ENCODE peak calls at places on chromosomes 7 and 10, in seven cellular contexts. One of them, this sample, is unnamed.
A peak's percentile ranks its signal among the peaks of the same experiment; 100 is the strongest.

GRCh38 chr10:34254596-34254995 is 560.5 kb downstream of the PARD3 start:
- DNase-seq in uterus: no peak
- DNase-seq in testis: no peak
- DNase-seq in A549: peak; percentile 89
- DNase-seq in gastrocnemius medialis: no peak
- DNase-seq in lower leg skin: no peak
- DNase-seq in body of pancreas: peak; percentile 19
- DNase-seq in this sample: peak; percentile 2

GRCh38 chr10:115861864-115862263 is 411.1 kb downstream of the GFRA1 start:
- DNase-seq in testis: no peak
- DNase-seq in body of pancreas: no peak
- DNase-seq in gastrocnemius medialis: no peak
- DNase-seq in uterus: no peak
- DNase-seq in lower leg skin: no peak
- DNase-seq in A549: peak; percentile 12
- DNase-seq in this sample: peak; percentile 23

GRCh38 chr7:111242361-111242760 is 151.4 kb downstream of the LRRN3 start:
- DNase-seq in testis: no peak
- DNase-seq in A549: no peak
- DNase-seq in gastrocnemius medialis: no peak
- DNase-seq in lower leg skin: no peak
- DNase-seq in body of pancreas: no peak
- DNase-seq in uterus: no peak
- DNase-seq in this sample: no peak

GRCh38 chr7:99406557-99406956 is 1.8 kb downstream of the PDAP1 start:
- DNase-seq in testis: no peak
- DNase-seq in uterus: no peak
- DNase-seq in body of pancreas: no peak
- DNase-seq in lower leg skin: no peak
- DNase-seq in gastrocnemius medialis: no peak
- DNase-seq in A549: no peak
- DNase-seq in this sample: no peak

GRCh38 chr7:142553216-142553615 is 196.1 kb upstream of the PRSS1 start:
- DNase-seq in testis: no peak
- DNase-seq in body of pancreas: no peak
- DNase-seq in uterus: no peak
- DNase-seq in lower leg skin: no peak
- DNase-seq in A549: no peak
- DNase-seq in gastrocnemius medialis: no peak
- DNase-seq in this sample: no peak

GRCh38 chr7:139899328-139900020 is 70.4 kb downstream of the TBXAS1 start:
- DNase-seq in lower leg skin: no peak
- DNase-seq in gastrocnemius medialis: no peak
- DNase-seq in testis: no peak
- DNase-seq in A549: no peak
- DNase-seq in uterus: no peak
- DNase-seq in body of pancreas: no peak
- DNase-seq in this sample: no peak

GRCh38 chr10:132385721-132386418 is 11.1 kb upstream of the PWWP2B start:
- DNase-seq in body of pancreas: no peak
- DNase-seq in A549: no peak
- DNase-seq in uterus: peak; percentile 16
- DNase-seq in testis: no peak
- DNase-seq in lower leg skin: peak; percentile 83
- DNase-seq in gastrocnemius medialis: peak; percentile 13
- DNase-seq in this sample: no peak

GRCh38 chr10:69360485-69361302 is 56.0 kb downstream of the TACR2 start:
- DNase-seq in A549: peak; percentile 83
- DNase-seq in gastrocnemius medialis: peak; percentile 94
- DNase-seq in body of pancreas: peak; percentile 92
- DNase-seq in uterus: peak; percentile 83
- DNase-seq in testis: peak; percentile 67
- DNase-seq in lower leg skin: peak; percentile 91
- DNase-seq in this sample: peak; percentile 87

GRCh38 chr10:103184615-103185014 is 8.5 kb downstream of the NT5C2 start:
- DNase-seq in testis: no peak
- DNase-seq in A549: no peak
- DNase-seq in lower leg skin: no peak
- DNase-seq in uterus: no peak
- DNase-seq in gastrocnemius medialis: no peak
- DNase-seq in body of pancreas: no peak
- DNase-seq in this sample: no peak

GRCh38 chr10:122468923-122469781 is 7.8 kb downstream of the HTRA1 start:
- DNase-seq in testis: no peak
- DNase-seq in gastrocnemius medialis: peak; percentile 51
- DNase-seq in A549: peak; percentile 88
- DNase-seq in lower leg skin: peak; percentile 94
- DNase-seq in uterus: peak; percentile 66
- DNase-seq in body of pancreas: peak; percentile 51
- DNase-seq in this sample: peak; percentile 65

GRCh38 chr10:90587081-90587491 is 270.8 kb downstream of the HTR7 start:
- DNase-seq in body of pancreas: no peak
- DNase-seq in A549: no peak
- DNase-seq in lower leg skin: no peak
- DNase-seq in testis: no peak
- DNase-seq in uterus: no peak
- DNase-seq in gastrocnemius medialis: no peak
- DNase-seq in this sample: no peak

GRCh38 chr10:22340362-22341189 is 4.7 kb upstream of the SPAG6 start:
- DNase-seq in body of pancreas: peak; percentile 55
- DNase-seq in A549: peak; percentile 85
- DNase-seq in gastrocnemius medialis: peak; percentile 52
- DNase-seq in lower leg skin: peak; percentile 89
- DNase-seq in testis: peak; percentile 82
- DNase-seq in uterus: peak; percentile 71
- DNase-seq in this sample: no peak

GRCh38 chr10:12965571-12965970 is 35.9 kb downstream of the CCDC3 start:
- DNase-seq in lower leg skin: no peak
- DNase-seq in testis: no peak
- DNase-seq in uterus: no peak
- DNase-seq in gastrocnemius medialis: no peak
- DNase-seq in body of pancreas: no peak
- DNase-seq in A549: no peak
- DNase-seq in this sample: no peak

GRCh38 chr10:114021135-114021534 is 22.5 kb upstream of the ADRB1 start:
- DNase-seq in testis: no peak
- DNase-seq in uterus: no peak
- DNase-seq in body of pancreas: peak; percentile 14
- DNase-seq in gastrocnemius medialis: no peak
- DNase-seq in lower leg skin: no peak
- DNase-seq in A549: no peak
- DNase-seq in this sample: no peak

GRCh38 chr10:8616166-8616565 is 561.7 kb downstream of the GATA3 start:
- DNase-seq in uterus: no peak
- DNase-seq in gastrocnemius medialis: no peak
- DNase-seq in lower leg skin: no peak
- DNase-seq in testis: no peak
- DNase-seq in A549: peak; percentile 61
- DNase-seq in body of pancreas: no peak
- DNase-seq in this sample: no peak

GRCh38 chr7:13981070-13981469 is 8.4 kb downstream of the ETV1 start:
- DNase-seq in lower leg skin: no peak
- DNase-seq in body of pancreas: peak; percentile 44
- DNase-seq in gastrocnemius medialis: peak; percentile 36
- DNase-seq in testis: no peak
- DNase-seq in A549: peak; percentile 73
- DNase-seq in uterus: peak; percentile 23
- DNase-seq in this sample: peak; percentile 56

GRCh38 chr10:48215148-48215982 is 59.1 kb downstream of the FRMPD2 start:
- DNase-seq in gastrocnemius medialis: no peak
- DNase-seq in lower leg skin: peak; percentile 54
- DNase-seq in A549: peak; percentile 46
- DNase-seq in body of pancreas: peak; percentile 50
- DNase-seq in testis: peak; percentile 63
- DNase-seq in uterus: no peak
- DNase-seq in this sample: peak; percentile 24

GRCh38 chr7:15747187-15748111 is 61.0 kb upstream of the MEOX2 start:
- DNase-seq in lower leg skin: no peak
- DNase-seq in gastrocnemius medialis: no peak
- DNase-seq in body of pancreas: no peak
- DNase-seq in A549: no peak
- DNase-seq in uterus: peak; percentile 35
- DNase-seq in testis: peak; percentile 58
- DNase-seq in this sample: no peak

GRCh38 chr7:127589901-127590300 is 1.7 kb downstream of the ARF5 start:
- DNase-seq in body of pancreas: peak; percentile 22
- DNase-seq in uterus: no peak
- DNase-seq in lower leg skin: no peak
- DNase-seq in A549: no peak
- DNase-seq in testis: no peak
- DNase-seq in gastrocnemius medialis: no peak
- DNase-seq in this sample: no peak

GRCh38 chr10:112926906-112927688 is 22.9 kb upstream of the TCF7L2 start:
- DNase-seq in testis: no peak
- DNase-seq in body of pancreas: no peak
- DNase-seq in uterus: no peak
- DNase-seq in A549: no peak
- DNase-seq in lower leg skin: no peak
- DNase-seq in gastrocnemius medialis: no peak
- DNase-seq in this sample: no peak

GRCh38 chr7:1413936-1414639 is 45.2 kb downstream of the MICALL2 start:
- DNase-seq in A549: no peak
- DNase-seq in body of pancreas: no peak
- DNase-seq in gastrocnemius medialis: no peak
- DNase-seq in uterus: no peak
- DNase-seq in lower leg skin: no peak
- DNase-seq in testis: no peak
- DNase-seq in this sample: no peak

GRCh38 chr10:34236927-34237326 is 578.2 kb downstream of the PARD3 start:
- DNase-seq in uterus: no peak
- DNase-seq in gastrocnemius medialis: no peak
- DNase-seq in A549: no peak
- DNase-seq in body of pancreas: no peak
- DNase-seq in lower leg skin: no peak
- DNase-seq in testis: no peak
- DNase-seq in this sample: no peak

GRCh38 chr10:119602241-119603095 is 5.7 kb upstream of the TIAL1 start:
- DNase-seq in lower leg skin: no peak
- DNase-seq in body of pancreas: peak; percentile 16
- DNase-seq in gastrocnemius medialis: no peak
- DNase-seq in A549: peak; percentile 38
- DNase-seq in testis: no peak
- DNase-seq in uterus: no peak
- DNase-seq in this sample: no peak

GRCh38 chr10:17454181-17454800 is at the start of gene ST8SIA6:
- DNase-seq in A549: peak; percentile 37
- DNase-seq in body of pancreas: peak; percentile 44
- DNase-seq in gastrocnemius medialis: no peak
- DNase-seq in uterus: no peak
- DNase-seq in testis: peak; percentile 34
- DNase-seq in lower leg skin: no peak
- DNase-seq in this sample: peak; percentile 67
- TF ChIP-seq POLR2A in A549: no peak
- TF ChIP-seq POLR2A in body of pancreas: no peak
- TF ChIP-seq POLR2A in gastrocnemius medialis: no peak
- TF ChIP-seq POLR2A in uterus: no peak
- TF ChIP-seq POLR2A in testis: no peak
- TF ChIP-seq POLR2A in lower leg skin: no peak
- TF ChIP-seq POLR2A in this sample: no peak

GRCh38 chr10:118314882-118315281 is 27.2 kb downstream of the FAM204A start:
- DNase-seq in A549: no peak
- DNase-seq in lower leg skin: no peak
- DNase-seq in gastrocnemius medialis: no peak
- DNase-seq in uterus: no peak
- DNase-seq in body of pancreas: no peak
- DNase-seq in testis: no peak
- DNase-seq in this sample: no peak
- TF ChIP-seq POLR2A in A549: no peak
- TF ChIP-seq POLR2A in lower leg skin: no peak
- TF ChIP-seq POLR2A in gastrocnemius medialis: no peak
- TF ChIP-seq POLR2A in uterus: no peak
- TF ChIP-seq POLR2A in body of pancreas: no peak
- TF ChIP-seq POLR2A in testis: no peak
- TF ChIP-seq POLR2A in this sample: no peak

GRCh38 chr7:36152756-36153570 is at the start of gene EEPD1:
- DNase-seq in uterus: peak; percentile 100
- DNase-seq in testis: peak; percentile 100
- DNase-seq in A549: peak; percentile 99
- DNase-seq in body of pancreas: peak; percentile 100
- DNase-seq in gastrocnemius medialis: peak; percentile 100
- DNase-seq in lower leg skin: peak; percentile 100
- DNase-seq in this sample: peak; percentile 99
- TF ChIP-seq POLR2A in uterus: peak; percentile 78
- TF ChIP-seq POLR2A in testis: peak; percentile 37
- TF ChIP-seq POLR2A in A549: peak; percentile 63
- TF ChIP-seq POLR2A in body of pancreas: peak; percentile 92
- TF ChIP-seq POLR2A in gastrocnemius medialis: peak; percentile 96
- TF ChIP-seq POLR2A in lower leg skin: no peak
- TF ChIP-seq POLR2A in this sample: peak; percentile 86

DNA sequence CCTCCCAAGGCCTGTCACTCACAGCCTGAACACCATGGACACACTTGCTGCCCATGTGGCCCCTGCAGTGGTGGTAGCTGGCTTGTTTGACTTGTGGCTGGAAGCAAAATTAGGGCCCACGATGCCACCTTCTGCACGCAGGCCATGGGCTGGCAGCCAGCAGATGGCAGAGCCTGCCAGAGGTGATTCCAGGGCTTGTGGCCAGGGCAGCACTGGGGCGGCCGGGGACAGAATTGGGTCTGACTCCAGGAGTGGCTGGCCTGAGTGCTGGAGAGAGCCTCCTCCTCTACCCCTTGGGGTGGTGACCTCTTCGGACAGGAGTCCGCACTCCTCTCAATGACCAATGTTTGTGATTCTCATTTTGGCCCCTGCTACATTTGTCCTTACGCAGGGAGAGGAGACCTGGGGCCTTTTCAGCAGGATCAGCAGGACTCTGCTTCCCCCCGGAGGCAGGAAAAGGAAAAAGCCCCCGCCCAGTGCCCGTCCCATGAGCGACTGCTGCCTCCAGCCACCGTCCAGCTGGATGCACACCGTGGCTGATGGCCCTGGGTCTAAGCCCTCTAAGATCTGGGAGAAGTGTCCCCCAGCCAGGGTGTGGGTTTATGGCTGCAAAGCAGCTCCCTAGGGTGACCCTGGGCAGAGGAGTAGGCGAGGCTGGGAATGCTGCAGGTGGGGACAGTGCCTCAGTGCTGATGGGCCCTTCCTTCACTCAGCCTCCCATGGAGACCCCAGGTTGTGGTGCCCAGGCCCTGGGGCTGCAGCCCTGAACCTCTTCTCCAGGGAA is 26.5 kb downstream of the DNAJB12 start:
- DNase-seq in testis: peak; percentile 81
- DNase-seq in body of pancreas: peak; percentile 82
- DNase-seq in gastrocnemius medialis: peak; percentile 81
- DNase-seq in uterus: peak; percentile 61
- DNase-seq in lower leg skin: peak; percentile 92
- DNase-seq in A549: peak; percentile 85
- DNase-seq in this sample: peak; percentile 64
- TF ChIP-seq POLR2A in testis: no peak
- TF ChIP-seq POLR2A in body of pancreas: no peak
- TF ChIP-seq POLR2A in gastrocnemius medialis: peak; percentile 20
- TF ChIP-seq POLR2A in uterus: no peak
- TF ChIP-seq POLR2A in lower leg skin: no peak
- TF ChIP-seq POLR2A in A549: no peak
- TF ChIP-seq POLR2A in this sample: no peak